ENCODE peak calls at places on chromosomes 12 and 14, in seven cellular contexts. I is A549, S is IMR-90, A is esophagus squamous epithelium, R is heart left ventricle, M is body of pancreas, G is vagina. E is an unnamed sample.

GRCh38 chr12:57952766-57953165 is 11.4 kb downstream of the ATP23 start:
- DNase-seq in I (no peak), S (no peak), A (no peak), R (no peak), M (no peak), G (no peak), E (no peak)

GRCh38 chr12:53809005-53809404 is 57.2 kb upstream of the CISTR start:
- DNase-seq in I (no peak), S (no peak), A (no peak), R (no peak), M (no peak), G (no peak), E (no peak)

GRCh38 chr14:88542857-88543795 is 11.7 kb downstream of the PTPN21 start:
- DNase-seq in I (peak; percentile 58), S (no peak), A (no peak), R (no peak), M (no peak), G (no peak), E (no peak)

GRCh38 chr12:96431067-96431466 is 30.8 kb upstream of the CDK17 start:
- DNase-seq in I (no peak), S (no peak), A (no peak), R (no peak), M (no peak), G (no peak), E (no peak)

GRCh38 chr14:91398707-91399106 is 18.9 kb downstream of the CCDC88C start:
- DNase-seq in I (no peak), S (no peak), A (no peak), R (no peak), M (no peak), G (no peak), E (no peak)

GRCh38 chr12:117718559-117718958 is 250.2 kb downstream of the KSR2 start:
- DNase-seq in I (no peak), S (no peak), A (no peak), R (peak; percentile 32), M (no peak), G (no peak), E (no peak)

GRCh38 chr12:123013185-123014095 is 33.0 kb downstream of the ARL6IP4 start:
- DNase-seq in I (no peak), S (no peak), A (no peak), R (no peak), M (no peak), G (no peak), E (no peak)

GRCh38 chr14:56813143-56813551 is 2.9 kb upstream of the OTX2 start:
- DNase-seq in I (no peak), S (no peak), A (no peak), R (no peak), M (no peak), G (no peak), E (no peak)

GRCh38 chr12:64318605-64319004 is 72.0 kb downstream of the C12orf56 start:
- DNase-seq in I (peak; percentile 41), S (peak; percentile 4), A (no peak), R (no peak), M (no peak), G (no peak), E (no peak)

GRCh38 chr14:29233188-29233587 is 466.6 kb downstream of the FOXG1 start:
- DNase-seq in I (no peak), S (no peak), A (no peak), R (no peak), M (no peak), G (no peak), E (no peak)

GRCh38 chr12:19189522-19189921 is 60.0 kb downstream of the PLEKHA5 start:
- DNase-seq in I (no peak), S (peak; percentile 31), A (no peak), R (no peak), M (no peak), G (no peak), E (no peak)

GRCh38 chr12:58841058-58841798 is 79.1 kb downstream of the LRIG3 start:
- DNase-seq in I (no peak), S (no peak), A (no peak), R (no peak), M (no peak), G (no peak), E (no peak)

GRCh38 chr12:79706156-79706555 is 15.4 kb upstream of the PAWR start:
- DNase-seq in I (no peak), S (no peak), A (no peak), R (no peak), M (no peak), G (no peak), E (no peak)

GRCh38 chr12:29796823-29797263 is 13.1 kb upstream of the TMTC1 start:
- DNase-seq in I (no peak), S (peak; percentile 97), A (no peak), R (peak; percentile 31), M (no peak), G (no peak), E (peak; percentile 67)

GRCh38 chr12:105562727-105563072 is 232.2 kb downstream of the C12orf75 start:
- DNase-seq in I (peak; percentile 72), S (no peak), A (no peak), R (no peak), M (no peak), G (no peak), E (no peak)

GRCh38 chr12:47902131-47902639 is 2.6 kb downstream of the VDR start:
- DNase-seq in I (no peak), S (no peak), A (no peak), R (no peak), M (no peak), G (no peak), E (no peak)

GRCh38 chr12:47901285-47902093 is 3.3 kb downstream of the VDR start:
- DNase-seq in I (no peak), S (no peak), A (no peak), R (no peak), M (no peak), G (no peak), E (no peak)

GRCh38 chr12:47900101-47900479 is 4.7 kb downstream of the VDR start:
- DNase-seq in I (no peak), S (no peak), A (no peak), R (no peak), M (no peak), G (no peak), E (no peak)

GRCh38 chr12:47900480-47901129 is 4.2 kb downstream of the VDR start:
- DNase-seq in I (peak; percentile 63), S (no peak), A (no peak), R (no peak), M (peak; percentile 61), G (no peak), E (no peak)

DNA sequence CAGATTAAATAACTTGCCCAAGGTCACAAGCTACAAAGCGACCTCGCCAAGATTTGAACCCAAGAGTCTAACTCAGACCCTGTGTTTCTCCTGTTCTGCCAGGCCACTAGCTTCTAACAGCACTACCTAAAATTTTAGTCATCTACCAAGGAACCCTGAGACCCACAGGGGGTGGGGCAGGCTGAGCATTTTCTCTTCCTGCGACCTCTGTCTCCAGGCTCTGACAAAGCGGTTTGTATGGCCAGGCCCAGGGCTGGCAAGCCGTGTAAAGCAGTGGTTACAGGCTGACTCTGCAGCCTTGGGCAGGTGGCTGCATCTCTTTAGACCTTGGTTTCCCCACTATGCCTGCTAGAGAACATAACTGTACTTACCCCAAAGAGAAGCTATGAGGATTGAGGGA is 5.3 kb downstream of the VDR start:
- DNase-seq in I (no peak), S (no peak), A (no peak), R (no peak), M (no peak), G (no peak), E (no peak)
- H3K4me1 ChIP-seq in I (peaks cover 23% of the 10 kb centered on the region), S (peaks cover 15% of the 10 kb centered on the region), A (peaks cover 50% of the 10 kb centered on the region), R (peaks cover 4% of the 10 kb centered on the region), M (peaks cover 26% of the 10 kb centered on the region), G (peaks cover 41% of the 10 kb centered on the region), E (peaks cover 63% of the 10 kb centered on the region)

GRCh38 chr14:58258156-58258555 is 13.5 kb downstream of the PSMA3 start:
- DNase-seq in I (no peak), S (no peak), A (no peak), R (no peak), M (no peak), G (no peak), E (no peak)
- TF ChIP-seq CTCF in I (no peak), S (no peak), A (no peak), R (no peak), M (no peak), G (no peak), E (no peak)

DNA sequence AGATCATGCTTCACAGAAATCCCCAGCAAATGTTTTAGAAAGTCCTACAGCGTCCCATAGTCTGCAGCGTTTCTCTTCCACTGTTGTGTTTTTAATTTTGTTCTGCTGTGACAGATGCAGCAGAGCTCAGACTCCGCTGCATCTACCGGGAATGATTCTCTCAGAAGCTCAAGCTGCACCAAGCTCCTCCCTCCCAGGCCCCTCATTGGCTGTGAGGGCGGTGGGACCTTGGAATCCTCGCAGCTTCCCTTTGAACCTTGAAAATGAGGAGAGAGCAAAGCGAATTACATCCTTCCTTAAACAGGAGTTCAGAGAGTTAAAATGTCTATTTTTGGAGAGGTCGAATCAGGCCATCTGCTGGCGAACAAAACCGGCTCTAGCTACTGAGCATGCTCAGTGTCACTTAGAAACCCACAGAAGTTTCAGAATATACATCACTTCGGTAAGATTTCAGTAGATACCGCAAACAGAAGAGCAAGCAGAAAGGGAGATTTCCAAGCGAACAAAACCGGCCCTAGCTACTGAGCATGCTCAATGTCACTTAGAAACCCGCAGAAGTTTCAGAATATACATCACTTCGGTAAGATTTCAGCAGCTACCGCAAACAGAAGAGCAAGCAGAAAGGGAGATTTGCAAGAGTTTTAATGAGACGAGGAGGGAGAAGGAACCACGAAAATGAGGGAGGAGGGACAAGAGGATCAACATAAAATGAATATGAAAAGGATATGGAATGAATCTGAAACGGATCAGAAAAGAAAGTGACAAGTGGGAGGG is at the start of gene ABCD2:
- DNase-seq in I (peak; percentile 65), S (peak; percentile 58), A (no peak), R (peak; percentile 69), M (peak; percentile 51), G (no peak), E (peak; percentile 79)
- TF ChIP-seq POLR2A in I (no peak), S (no peak), A (peak; percentile 2), R (no peak), M (no peak), G (peak; percentile 26), E (no peak)

GRCh38 chr12:6699989-6700645 is 498 bp downstream of the PIANP start:
- DNase-seq in I (no peak), S (no peak), A (no peak), R (no peak), M (no peak), G (no peak), E (no peak)
- H3K4me1 ChIP-seq in I (peaks cover 14% of the 10 kb centered on the region), S (peaks cover 4% of the 10 kb centered on the region), A (peaks cover 11% of the 10 kb centered on the region), R (peaks cover 6% of the 10 kb centered on the region), M (peaks cover 14% of the 10 kb centered on the region), G (peaks cover 13% of the 10 kb centered on the region), E (peaks cover 9% of the 10 kb centered on the region)